ENCODE peak calls at places on chromosome 22, in nine cellular contexts. S is uterus; A is adrenal gland; P is heart right ventricle; Q is kidney; N is breast epithelium; U is tibial nerve; M is effector memory CD4-positive, alpha-beta T cell; Y is endodermal cell. T is an unnamed sample.

GRCh38 chr22:20979243-20979809 is 2.8 kb upstream of the LZTR1 start:
- DNase-seq in S (peak; percentile 59), A (peak; percentile 81), P (peak; percentile 60), Q (peak; percentile 91), N (peak; percentile 83), U (no peak), M (peak; percentile 41), Y (peak; percentile 98), T (peak; percentile 49)

GRCh38 chr22:29377979-29378378 is 10.4 kb downstream of the AP1B1 start:
- DNase-seq in S (no peak), A (peak; percentile 12), P (no peak), Q (no peak), N (peak; percentile 81), U (no peak), M (no peak), Y (no peak), T (no peak)

GRCh38 chr22:30181459-30182353 is 64.9 kb downstream of the LIF start:
- DNase-seq in S (no peak), A (no peak), P (no peak), Q (no peak), N (no peak), U (no peak), M (no peak), Y (no peak), T (no peak)

GRCh38 chr22:31295831-31296230 is 3.5 kb upstream of the PIK3IP1 start:
- DNase-seq in S (no peak), A (no peak), P (no peak), Q (no peak), N (no peak), U (no peak), M (no peak), Y (no peak), T (no peak)

GRCh38 chr22:24142241-24142640 is 39.0 kb upstream of the SUSD2 start:
- DNase-seq in S (no peak), A (no peak), P (no peak), Q (no peak), N (no peak), U (no peak), M (no peak), Y (no peak), T (no peak)

GRCh38 chr22:29609139-29609538 is 5.7 kb downstream of the NF2 start:
- DNase-seq in S (no peak), A (no peak), P (no peak), Q (no peak), N (no peak), U (no peak), M (no peak), Y (peak; percentile 60), T (no peak)

GRCh38 chr22:49116486-49116885 is 711.2 kb downstream of the BRD1 start:
- DNase-seq in S (no peak), A (no peak), P (no peak), Q (no peak), N (no peak), U (no peak), M (no peak), Y (no peak), T (no peak)

GRCh38 chr22:33600113-33600512 is 320.2 kb downstream of the LARGE1 start:
- DNase-seq in S (no peak), A (no peak), P (no peak), Q (no peak), N (no peak), U (no peak), M (no peak), Y (no peak), T (no peak)

GRCh38 chr22:17782158-17782557 is 7.9 kb upstream of the BID start:
- DNase-seq in S (no peak), A (no peak), P (no peak), Q (no peak), N (no peak), U (no peak), M (no peak), Y (no peak), T (no peak)

GRCh38 chr22:17780741-17781318 is 6.6 kb upstream of the BID start:
- DNase-seq in S (no peak), A (no peak), P (no peak), Q (peak; percentile 68), N (no peak), U (no peak), M (no peak), Y (no peak), T (no peak)

GRCh38 chr22:17780116-17780740 is 6.0 kb upstream of the BID start:
- DNase-seq in S (no peak), A (no peak), P (no peak), Q (peak; percentile 60), N (no peak), U (no peak), M (no peak), Y (no peak), T (peak; percentile 12)

GRCh38 chr22:17782621-17783020 is 8.4 kb upstream of the BID start:
- DNase-seq in S (no peak), A (no peak), P (no peak), Q (peak; percentile 46), N (no peak), U (no peak), M (no peak), Y (no peak), T (no peak)

DNA sequence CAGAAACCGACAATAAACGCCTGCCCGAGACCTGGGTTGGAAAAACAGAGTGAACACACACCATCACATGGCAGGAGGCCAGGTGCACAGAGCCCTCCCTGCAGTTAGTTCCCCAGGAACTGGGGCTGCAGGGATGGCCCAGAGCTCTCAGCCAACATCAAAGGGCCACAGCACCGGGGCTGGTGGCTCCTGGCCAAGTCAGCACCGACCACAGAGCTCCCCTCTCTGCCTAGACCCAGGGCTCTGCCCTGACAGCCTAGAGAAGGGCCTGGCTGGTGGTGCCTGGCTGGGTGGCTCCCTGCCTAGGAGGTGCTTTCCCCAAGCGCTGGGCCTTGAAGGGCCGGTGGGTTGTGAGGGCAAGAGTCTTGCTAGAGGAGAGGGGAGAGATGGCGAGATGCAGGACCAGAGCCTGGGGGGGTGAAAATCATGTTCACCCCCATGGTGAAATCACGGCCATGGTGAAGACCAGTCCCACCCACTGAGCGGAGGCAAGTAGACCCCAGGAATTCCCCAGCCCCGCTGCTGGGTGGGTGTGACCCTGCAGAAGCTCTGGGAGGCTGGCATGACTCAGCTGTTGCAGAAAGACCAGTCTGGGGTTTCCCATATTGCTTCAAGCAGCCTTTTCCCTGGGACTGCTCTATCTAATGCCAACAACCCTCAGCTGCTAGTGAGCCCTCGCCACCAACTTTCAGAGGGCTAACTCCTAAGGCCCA is 7.2 kb upstream of the BID start:
- DNase-seq in S (no peak), A (no peak), P (no peak), Q (peak; percentile 82), N (no peak), U (no peak), M (peak; percentile 51), Y (no peak), T (peak; percentile 86)
- H3K4me1 ChIP-seq in S (no peaks in the 10 kb centered on the region), A (no peaks in the 10 kb centered on the region), P (peaks cover 20% of the 10 kb centered on the region), Q (no peaks in the 10 kb centered on the region), N (peaks cover 4% of the 10 kb centered on the region), U (peaks cover 12% of the 10 kb centered on the region), M (peaks cover 43% of the 10 kb centered on the region), Y (no peaks in the 10 kb centered on the region), T (peaks cover 55% of the 10 kb centered on the region)

DNA sequence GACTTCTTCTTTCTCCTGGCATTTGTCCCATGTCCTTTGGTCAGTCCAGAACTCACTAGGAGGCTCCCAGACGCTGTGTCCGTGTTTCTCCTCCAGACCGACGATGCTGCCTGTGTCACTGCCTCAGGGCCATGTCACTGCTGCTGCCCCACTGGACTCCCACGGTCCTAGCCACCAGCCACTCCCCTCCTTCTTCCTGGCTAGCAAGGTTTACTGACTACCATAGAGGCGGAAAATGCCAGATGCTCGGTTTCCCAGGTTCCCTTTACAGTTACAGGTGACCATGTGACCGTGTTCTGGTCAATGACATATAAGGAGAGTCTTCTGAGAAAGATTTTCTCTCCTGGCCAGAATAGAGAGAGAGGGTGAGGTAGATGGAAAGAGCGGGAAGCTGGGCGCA is 40.7 kb upstream of the RBFOX2 start:
- DNase-seq in S (no peak), A (no peak), P (no peak), Q (no peak), N (no peak), U (no peak), M (no peak), Y (no peak), T (no peak)
- H3K27ac ChIP-seq in S (no peak overlapping the region), A (no peak overlapping the region), P (no peak overlapping the region), Q (no peak overlapping the region), N (no peak overlapping the region), U (no peak overlapping the region), M (no peak overlapping the region), Y (no peak overlapping the region), T (no peak overlapping the region)

GRCh38 chr22:37563153-37564081 is 3.1 kb downstream of the CDC42EP1 start:
- DNase-seq in S (peak; percentile 91), A (peak; percentile 95), P (peak; percentile 42), Q (peak; percentile 89), N (peak; percentile 92), U (peak; percentile 68), M (no peak), Y (peak; percentile 77), T (no peak)
- H3K4me1 ChIP-seq in S (peaks cover 43% of the 10 kb centered on the region), A (peaks cover 71% of the 10 kb centered on the region), P (peaks cover 90% of the 10 kb centered on the region), Q (peaks cover 59% of the 10 kb centered on the region), N (peaks cover 7% of the 10 kb centered on the region), U (peaks cover 65% of the 10 kb centered on the region), M (peaks cover 41% of the 10 kb centered on the region), Y (peaks cover 37% of the 10 kb centered on the region), T (peaks cover 37% of the 10 kb centered on the region)

GRCh38 chr22:41485033-41485432 is 16.1 kb downstream of the ACO2 start:
- DNase-seq in S (no peak), A (no peak), P (no peak), Q (peak; percentile 12), N (no peak), U (no peak), M (no peak), Y (no peak), T (no peak)

GRCh38 chr22:41488596-41489385 is 19.9 kb downstream of the ACO2 start:
- DNase-seq in S (no peak), A (no peak), P (no peak), Q (no peak), N (no peak), U (no peak), M (no peak), Y (no peak), T (no peak)

GRCh38 chr22:41491379-41492100 is 22.6 kb downstream of the ACO2 start:
- DNase-seq in S (peak; percentile 66), A (no peak), P (no peak), Q (no peak), N (no peak), U (no peak), M (no peak), Y (no peak), T (no peak)

GRCh38 chr22:41488076-41488475 is 19.2 kb downstream of the ACO2 start:
- DNase-seq in S (no peak), A (no peak), P (no peak), Q (peak; percentile 40), N (no peak), U (no peak), M (no peak), Y (no peak), T (no peak)

GRCh38 chr22:41487037-41487963 is 18.4 kb downstream of the ACO2 start:
- DNase-seq in S (no peak), A (peak; percentile 55), P (no peak), Q (peak; percentile 3), N (no peak), U (no peak), M (no peak), Y (no peak), T (no peak)
- H3K27ac ChIP-seq in S (no peak overlapping the region), A (peak overlapping the region; percentile 42), P (no peak overlapping the region), Q (peak overlapping the region; percentile 40), N (no peak overlapping the region), U (peak overlapping the region; percentile 84), M (no peak overlapping the region), Y (no peak overlapping the region), T (no peak overlapping the region)

T was measured in CD4-positive, alpha-beta memory T cell.